ENCODE peak calls at places on chromosome 15, in six cellular contexts. Q is neural crest cell, X is AG09319, A is iris pigment epithelial cell, N is hepatocyte, V is midbrain. U is an unnamed sample.

GRCh38 chr15:74251187-74251811 is 15.2 kb downstream of the CCDC33 start:
- DNase-seq in Q (no peak), X (no peak), A (no peak), N (no peak), V (peak; percentile 82), U (no peak)

GRCh38 chr15:92273286-92273685 is 120.4 kb upstream of the ST8SIA2 start:
- DNase-seq in Q (no peak), X (no peak), A (no peak), N (no peak), V (no peak), U (no peak)

GRCh38 chr15:43370310-43370974 is 401 bp downstream of the ZSCAN29 start:
- DNase-seq in Q (peak; percentile 27), X (no peak), A (peak; percentile 36), N (peak; percentile 54), V (no peak), U (no peak)

GRCh38 chr15:29122506-29122905 is 147.1 kb downstream of the NSMCE3 start:
- DNase-seq in Q (no peak), X (no peak), A (no peak), N (no peak), V (no peak), U (no peak)

GRCh38 chr15:50257924-50258323 is 7.6 kb downstream of the HDC start:
- DNase-seq in Q (no peak), X (peak; percentile 12), A (peak; percentile 93), N (no peak), V (no peak), U (peak; percentile 17)

GRCh38 chr15:77992356-77993222 is 84.9 kb downstream of the TBC1D2B start:
- DNase-seq in Q (no peak), X (no peak), A (no peak), N (no peak), V (no peak), U (no peak)

GRCh38 chr15:39030291-39031070 is 465.9 kb upstream of the RASGRP1 start:
- DNase-seq in Q (no peak), X (no peak), A (no peak), N (no peak), V (no peak), U (no peak)

GRCh38 chr15:94451461-94451860 is 220.1 kb downstream of the MCTP2 start:
- DNase-seq in Q (no peak), X (no peak), A (no peak), N (no peak), V (no peak), U (no peak)

GRCh38 chr15:75811616-75812015 is 31.6 kb upstream of the UBE2Q2 start:
- DNase-seq in Q (no peak), X (no peak), A (no peak), N (no peak), V (no peak), U (no peak)

GRCh38 chr15:91853968-91854943 is 748 bp downstream of the SLCO3A1 start:
- DNase-seq in Q (peak; percentile 35), X (no peak), A (no peak), N (peak; percentile 49), V (peak; percentile 52), U (no peak)

GRCh38 chr15:26628879-26629529 is 143.9 kb downstream of the GABRB3 start:
- DNase-seq in Q (no peak), X (peak; percentile 14), A (no peak), N (peak; percentile 56), V (no peak), U (no peak)

GRCh38 chr15:74725241-74725774 is at the start of gene CYP1A1:
- DNase-seq in Q (peak; percentile 32), X (no peak), A (no peak), N (peak; percentile 73), V (no peak), U (no peak)

GRCh38 chr15:49718234-49718633 is 97.4 kb downstream of the DTWD1 start:
- DNase-seq in Q (no peak), X (peak; percentile 52), A (peak; percentile 81), N (no peak), V (no peak), U (peak; percentile 71)

GRCh38 chr15:62983956-62984355 is 58.6 kb upstream of the TPM1 start:
- DNase-seq in Q (no peak), X (no peak), A (no peak), N (no peak), V (no peak), U (no peak)

GRCh38 chr15:36899696-36900095 is 200.7 kb downstream of the MEIS2 start:
- DNase-seq in Q (no peak), X (no peak), A (no peak), N (no peak), V (no peak), U (no peak)

GRCh38 chr15:73142802-73143762 is 90.8 kb downstream of the NEO1 start:
- DNase-seq in Q (no peak), X (no peak), A (no peak), N (no peak), V (no peak), U (no peak)

GRCh38 chr15:71294636-71295241 is 179.5 kb downstream of the THSD4 start:
- DNase-seq in Q (no peak), X (peak; percentile 83), A (peak; percentile 94), N (no peak), V (no peak), U (peak; percentile 88)

GRCh38 chr15:65339926-65340325 is 35.4 kb downstream of the RNU5B-1 start:
- DNase-seq in Q (no peak), X (no peak), A (no peak), N (peak; percentile 68), V (no peak), U (no peak)

GRCh38 chr15:99956022-99956775 is 223.0 kb upstream of the LYSMD4 start:
- DNase-seq in Q (no peak), X (no peak), A (no peak), N (no peak), V (no peak), U (no peak)

GRCh38 chr15:31328999-31329639 is 2.5 kb downstream of the KLF13 start:
- DNase-seq in Q (no peak), X (no peak), A (no peak), N (peak; percentile 66), V (no peak), U (no peak)

GRCh38 chr15:40825661-40826088 is 2.8 kb downstream of the PPP1R14D start:
- DNase-seq in Q (no peak), X (peak; percentile 15), A (peak; percentile 94), N (peak; percentile 54), V (no peak), U (peak; percentile 16)

U was measured in AG09309.